ENCODE peak calls at places on chromosomes 7 and 10, in ten cellular contexts. P, M, L, Z, H, G, J, I, W and N are unnamed samples.

GRCh38 chr10:104209575-104210198 is 22.5 kb downstream of the CFAP43 start:
- DNase-seq in P (peak; percentile 48), M (no peak), L (peak; percentile 14), Z (no peak), H (peak; percentile 9), G (peak; percentile 26), J (peak; percentile 15), I (peak; percentile 56), W (no peak), N (no peak)

GRCh38 chr10:1594372-1595241 is 142.7 kb downstream of the ADARB2 start:
- DNase-seq in P (no peak), M (no peak), L (no peak), Z (no peak), H (no peak), G (no peak), J (no peak), I (no peak), W (no peak), N (no peak)

GRCh38 chr7:27189560-27190283 is 4.7 kb upstream of the HOXA11 start:
- DNase-seq in P (no peak), M (peak; percentile 41), L (no peak), Z (no peak), H (no peak), G (no peak), J (no peak), I (no peak), W (peak; percentile 8), N (peak; percentile 20)

GRCh38 chr7:120926943-120927346 is 23.6 kb upstream of the ING3 start:
- DNase-seq in P (no peak), M (no peak), L (no peak), Z (no peak), H (no peak), G (no peak), J (no peak), I (no peak), W (no peak), N (no peak)

GRCh38 chr7:142301923-142302550 is 44.2 kb upstream of the PRSS58 start:
- DNase-seq in P (no peak), M (no peak), L (no peak), Z (no peak), H (no peak), G (no peak), J (no peak), I (no peak), W (no peak), N (no peak)

GRCh38 chr10:122112625-122113160 is 123.7 kb downstream of the TACC2 start:
- DNase-seq in P (peak; percentile 93), M (peak; percentile 88), L (peak; percentile 71), Z (peak; percentile 86), H (peak; percentile 23), G (no peak), J (peak; percentile 95), I (peak; percentile 92), W (peak; percentile 88), N (peak; percentile 92)

GRCh38 chr7:81231203-81231922 is 312.5 kb upstream of the SEMA3C start:
- DNase-seq in P (no peak), M (no peak), L (no peak), Z (no peak), H (no peak), G (no peak), J (peak; percentile 9), I (peak; percentile 10), W (no peak), N (no peak)

GRCh38 chr10:27744478-27745379 is 890 bp downstream of the MKX start:
- DNase-seq in P (no peak), M (peak; percentile 33), L (peak; percentile 16), Z (no peak), H (peak; percentile 9), G (peak; percentile 13), J (peak; percentile 73), I (peak; percentile 77), W (peak; percentile 28), N (peak; percentile 87)

GRCh38 chr10:15879058-15879457 is 18.8 kb upstream of the MINDY3 start:
- DNase-seq in P (peak; percentile 36), M (no peak), L (no peak), Z (no peak), H (no peak), G (peak; percentile 34), J (peak; percentile 18), I (peak; percentile 15), W (no peak), N (no peak)

GRCh38 chr7:49020145-49020544 is 95.8 kb downstream of the CDC14C start:
- DNase-seq in P (no peak), M (no peak), L (no peak), Z (no peak), H (no peak), G (no peak), J (no peak), I (no peak), W (no peak), N (no peak)

GRCh38 chr7:102471791-102472125 is 7.0 kb downstream of the POLR2J start:
- DNase-seq in P (no peak), M (no peak), L (no peak), Z (peak; percentile 5), H (no peak), G (no peak), J (no peak), I (no peak), W (no peak), N (peak; percentile 65)

GRCh38 chr10:60531006-60531405 is 141.3 kb upstream of the ANK3 start:
- DNase-seq in P (no peak), M (no peak), L (no peak), Z (no peak), H (no peak), G (no peak), J (no peak), I (no peak), W (no peak), N (no peak)

GRCh38 chr7:55172881-55173609 is 154.2 kb downstream of the EGFR start:
- DNase-seq in P (no peak), M (no peak), L (no peak), Z (no peak), H (no peak), G (no peak), J (no peak), I (no peak), W (no peak), N (no peak)

GRCh38 chr7:27048438-27048837 is 47.4 kb downstream of the HOXA1 start:
- DNase-seq in P (no peak), M (no peak), L (no peak), Z (no peak), H (no peak), G (no peak), J (no peak), I (no peak), W (no peak), N (no peak)

GRCh38 chr10:78502208-78502943 is 468.7 kb downstream of the RPS24 start:
- DNase-seq in P (no peak), M (no peak), L (no peak), Z (no peak), H (no peak), G (no peak), J (no peak), I (no peak), W (no peak), N (no peak)

GRCh38 chr7:91285966-91286365 is 21.7 kb downstream of the FZD1 start:
- DNase-seq in P (no peak), M (no peak), L (no peak), Z (no peak), H (no peak), G (no peak), J (no peak), I (no peak), W (no peak), N (no peak)

GRCh38 chr10:14723052-14723689 is 51.5 kb downstream of the FAM107B start:
- DNase-seq in P (no peak), M (no peak), L (no peak), Z (no peak), H (no peak), G (peak; percentile 13), J (no peak), I (no peak), W (no peak), N (no peak)

GRCh38 chr7:140039896-140040295 is 22.9 kb downstream of the PARP12 start:
- DNase-seq in P (no peak), M (no peak), L (no peak), Z (no peak), H (no peak), G (no peak), J (no peak), I (no peak), W (no peak), N (no peak)

GRCh38 chr7:29812185-29812876 is 6.0 kb downstream of the WIPF3 start:
- DNase-seq in P (no peak), M (no peak), L (no peak), Z (no peak), H (no peak), G (no peak), J (no peak), I (no peak), W (no peak), N (no peak)

GRCh38 chr10:119769886-119770285 is 44.0 kb downstream of the INPP5F start:
- DNase-seq in P (no peak), M (no peak), L (no peak), Z (no peak), H (no peak), G (no peak), J (peak; percentile 36), I (no peak), W (no peak), N (no peak)

GRCh38 chr10:43712821-43713584 is 64.3 kb upstream of the ZNF32 start:
- DNase-seq in P (no peak), M (no peak), L (no peak), Z (no peak), H (no peak), G (no peak), J (no peak), I (no peak), W (no peak), N (no peak)

GRCh38 chr7:151384776-151385625 is 24.8 kb downstream of the WDR86 start:
- DNase-seq in P (no peak), M (no peak), L (no peak), Z (no peak), H (no peak), G (no peak), J (no peak), I (no peak), W (no peak), N (no peak)

GRCh38 chr10:73771722-73772279 is 10.0 kb upstream of the CHCHD1 start:
- DNase-seq in P (peak; percentile 67), M (peak; percentile 87), L (peak; percentile 79), Z (peak; percentile 93), H (no peak), G (no peak), J (peak; percentile 12), I (peak; percentile 90), W (peak; percentile 85), N (peak; percentile 94)

GRCh38 chr10:84063440-84063839 is 75.9 kb upstream of the GHITM start:
- DNase-seq in P (no peak), M (no peak), L (no peak), Z (no peak), H (no peak), G (no peak), J (no peak), I (no peak), W (no peak), N (no peak)

GRCh38 chr7:119377-120163 is 72.8 kb upstream of the FAM20C start:
- DNase-seq in P (no peak), M (peak; percentile 41), L (no peak), Z (peak; percentile 64), H (no peak), G (no peak), J (no peak), I (peak; percentile 21), W (no peak), N (no peak)

GRCh38 chr10:131201741-131202515 is 109.6 kb downstream of the TCERG1L start:
- DNase-seq in P (no peak), M (no peak), L (peak; percentile 3), Z (no peak), H (no peak), G (no peak), J (no peak), I (no peak), W (peak; percentile 17), N (peak; percentile 49)

GRCh38 chr10:35783305-35783838 is 141.3 kb upstream of the FZD8 start:
- DNase-seq in P (no peak), M (no peak), L (no peak), Z (no peak), H (no peak), G (no peak), J (no peak), I (no peak), W (no peak), N (no peak)

GRCh38 chr10:88115968-88116367 is 252.5 kb downstream of the PTEN start:
- DNase-seq in P (no peak), M (no peak), L (no peak), Z (no peak), H (no peak), G (no peak), J (peak; percentile 62), I (no peak), W (no peak), N (no peak)